ENCODE peak calls at places on chromosomes 4 and X, in seven cellular contexts. D is heart left ventricle, Y is ELR, E is GM23248, O is fibroblast of mammary gland, J is H7, Q is fibroblast of lung. F is an unnamed sample.

GRCh38 chr4:4658051-4658450 is 116.2 kb upstream of the STX18 start:
- DNase-seq in D (no peak), Y (peak), E (no peak), O (peak), J (no peak), Q (peak), F (no peak)

GRCh38 chrX:65034641-65035450 is 58.6 kb upstream of the ZC4H2 start:
- DNase-seq in D (peak), Y (peak), E (peak), O (peak), J (peak), Q (peak), F (peak)

GRCh38 chr4:112201915-112202505 is 29.6 kb upstream of the AP1AR start:
- DNase-seq in D (no peak), Y (no peak), E (no peak), O (no peak), J (no peak), Q (no peak), F (no peak)

GRCh38 chr4:41358626-41359025 is 101.9 kb downstream of the UCHL1 start:
- DNase-seq in D (peak), Y (no peak), E (peak), O (no peak), J (no peak), Q (peak), F (no peak)

GRCh38 chr4:1765409-1766335 is 27.4 kb upstream of the FGFR3 start:
- DNase-seq in D (no peak), Y (no peak), E (no peak), O (no peak), J (peak), Q (no peak), F (no peak)

GRCh38 chrX:72060196-72060974 is 71.3 kb downstream of the RTL5 start:
- DNase-seq in D (no peak), Y (no peak), E (peak), O (no peak), J (peak), Q (no peak), F (peak)

GRCh38 chrX:12999422-12999821 is 24.5 kb downstream of the TMSB4X start:
- DNase-seq in D (no peak), Y (no peak), E (no peak), O (no peak), J (no peak), Q (peak), F (no peak)

GRCh38 chr4:3720461-3720860 is 45.7 kb upstream of the ADRA2C start:
- DNase-seq in D (no peak), Y (no peak), E (no peak), O (no peak), J (no peak), Q (no peak), F (no peak)

GRCh38 chrX:65900850-65901844 is 138.7 kb downstream of the VSIG4 start:
- DNase-seq in D (no peak), Y (no peak), E (no peak), O (no peak), J (no peak), Q (no peak), F (no peak)

F was measured in NCI-H526 treated with DMSO at 0.1 percent for 48 hours.